ENCODE peak calls at places on chromosomes 11 and 22, in eight cellular contexts. W, B, U, O, Q, M, D and H are unnamed samples.
A peak's percentile ranks its signal among the peaks of the same experiment; 100 is the strongest.

GRCh38 chr11:21401496-21401895 is 732.1 kb downstream of the NELL1 start:
- DNase-seq in W (no peak), B (no peak), U (no peak), O (no peak), Q (no peak), M (no peak), D (peak; percentile 74), H (no peak)

GRCh38 chr22:24400037-24400725 is 27.2 kb upstream of the ADORA2A start:
- DNase-seq in W (no peak), B (no peak), U (no peak), O (no peak), Q (no peak), M (no peak), D (no peak), H (no peak)

GRCh38 chr11:82765466-82766034 is 31.9 kb upstream of the FAM181B start:
- DNase-seq in W (no peak), B (no peak), U (no peak), O (no peak), Q (no peak), M (no peak), D (no peak), H (no peak)

GRCh38 chr11:6646040-6646439 is 9.6 kb downstream of the DCHS1 start:
- DNase-seq in W (peak; percentile 63), B (no peak), U (peak; percentile 88), O (peak; percentile 8), Q (peak; percentile 93), M (no peak), D (no peak), H (no peak)

GRCh38 chr11:69359735-69360470 is 65.9 kb downstream of the MYEOV start:
- DNase-seq in W (no peak), B (no peak), U (no peak), O (no peak), Q (no peak), M (no peak), D (no peak), H (peak; percentile 55)

GRCh38 chr22:49760630-49761571 is 66.8 kb downstream of the BRD1 start:
- DNase-seq in W (no peak), B (no peak), U (no peak), O (no peak), Q (no peak), M (no peak), D (peak; percentile 18), H (no peak)

GRCh38 chr11:44916797-44917196 is 33.9 kb downstream of the TP53I11 start:
- DNase-seq in W (no peak), B (no peak), U (no peak), O (no peak), Q (no peak), M (no peak), D (no peak), H (peak; percentile 61)

GRCh38 chr11:33375688-33376311 is 118.6 kb downstream of the HIPK3 start:
- DNase-seq in W (no peak), B (peak; percentile 30), U (peak; percentile 59), O (no peak), Q (peak; percentile 9), M (no peak), D (no peak), H (peak; percentile 16)

GRCh38 chr11:33258631-33259184 is 1.5 kb downstream of the HIPK3 start:
- DNase-seq in W (no peak), B (no peak), U (no peak), O (no peak), Q (no peak), M (peak; percentile 25), D (peak; percentile 71), H (peak; percentile 54)

GRCh38 chr22:38442967-38443674 is 11.9 kb downstream of the KCNJ4 start:
- DNase-seq in W (no peak), B (no peak), U (no peak), O (no peak), Q (no peak), M (no peak), D (no peak), H (no peak)